ENCODE peak calls at places on chromosomes 2 and 18, in six cellular contexts. S, F, T, X, K and D are unnamed samples.

GRCh38 chr2:70104231-70105111 is 17.2 kb downstream of the PCBP1 start:
- DNase-seq in X (no peak), F (no peak), K (peak), T (peak), S (peak), D (no peak)

GRCh38 chr18:5309888-5310470 is 14.5 kb upstream of the ZBTB14 start:
- DNase-seq in K (no peak), X (no peak), F (no peak), T (no peak), S (no peak), D (peak)

GRCh38 chr18:55543130-55543704 is 44.8 kb downstream of the TCF4 start:
- DNase-seq in X (no peak), F (no peak), S (no peak), K (no peak), T (no peak), D (no peak)

GRCh38 chr2:63661076-63661475 is 72.3 kb downstream of the MDH1 start:
- DNase-seq in K (no peak), F (no peak), S (no peak), T (no peak), X (no peak), D (no peak)

GRCh38 chr2:118882693-118883336 is 35.4 kb upstream of the EN1 start:
- DNase-seq in T (peak), F (peak), S (peak), K (peak), X (peak), D (no peak)

GRCh38 chr2:25707927-25708326 is 34.5 kb upstream of the DTNB start:
- DNase-seq in X (no peak), S (no peak), K (no peak), T (peak), F (no peak), D (no peak)

GRCh38 chr2:15293262-15293937 is 267.7 kb downstream of the NBAS start:
- DNase-seq in F (no peak), K (no peak), S (no peak), X (no peak), T (no peak), D (no peak)

GRCh38 chr2:240717181-240717641 is 25.5 kb downstream of the AQP12A start:
- DNase-seq in F (no peak), S (no peak), X (no peak), K (no peak), T (no peak), D (no peak)

GRCh38 chr18:58363767-58364540 is 264.9 kb downstream of the ALPK2 start:
- DNase-seq in F (no peak), S (no peak), K (no peak), X (no peak), T (no peak), D (no peak)

GRCh38 chr2:42906557-42907380 is 114.4 kb upstream of the HAAO start:
- DNase-seq in X (peak), K (peak), S (peak), T (no peak), F (peak), D (no peak)

GRCh38 chr2:157692768-157693167 is 64.1 kb upstream of the ACVR1C start:
- DNase-seq in K (no peak), S (no peak), T (no peak), X (no peak), F (no peak), D (no peak)

GRCh38 chr2:172181840-172182239 is 79.1 kb upstream of the DLX2 start:
- DNase-seq in X (peak), T (no peak), F (peak), S (peak), K (no peak), D (no peak)

GRCh38 chr2:219387284-219388126 is at the start of gene DNPEP:
- DNase-seq in F (peak), S (peak), X (peak), T (peak), K (peak), D (peak)

GRCh38 chr2:10305254-10305635 is 2.5 kb downstream of the HPCAL1 start:
- DNase-seq in F (no peak), K (no peak), X (no peak), T (no peak), S (no peak), D (no peak)

GRCh38 chr18:55396267-55396905 is 191.6 kb downstream of the TCF4 start:
- DNase-seq in X (no peak), K (no peak), S (no peak), T (no peak), F (no peak), D (no peak)

GRCh38 chr18:5057348-5058012 is 139.6 kb downstream of the AKAIN1 start:
- DNase-seq in X (peak), T (peak), K (peak), F (peak), S (peak), D (peak)

GRCh38 chr2:191703079-191703725 is 25.3 kb downstream of the NABP1 start:
- DNase-seq in F (no peak), S (no peak), X (no peak), T (peak), K (no peak), D (no peak)

GRCh38 chr2:59926706-59927105 is 626.7 kb downstream of the BCL11A start:
- DNase-seq in F (no peak), S (no peak), X (no peak), T (no peak), K (no peak), D (no peak)

GRCh38 chr2:27809761-27810241 is 38.3 kb downstream of the MRPL33 start:
- DNase-seq in X (no peak), F (no peak), K (no peak), S (no peak), T (no peak), D (no peak)

GRCh38 chr2:232338759-232339106 is 39.8 kb upstream of the ALPP start:
- DNase-seq in K (no peak), F (peak), X (no peak), S (no peak), T (no peak), D (no peak)

GRCh38 chr18:77635441-77635840 is 385.8 kb downstream of the GALR1 start:
- DNase-seq in T (no peak), S (no peak), F (no peak), X (no peak), K (no peak), D (no peak)

GRCh38 chr2:165902929-165903328 is 50.6 kb downstream of the TTC21B start:
- DNase-seq in X (no peak), K (no peak), F (no peak), T (peak), S (no peak), D (no peak)

GRCh38 chr2:26988165-26988879 is 17.9 kb downstream of the MAPRE3 start:
- DNase-seq in X (no peak), T (no peak), S (no peak), K (no peak), F (no peak), D (no peak)

GRCh38 chr2:68420254-68420910 is 46.7 kb downstream of the FBXO48 start:
- DNase-seq in S (no peak), F (no peak), K (no peak), T (no peak), X (no peak), D (no peak)

GRCh38 chr2:443754-444153 is 155.9 kb upstream of the ALKAL2 start:
- DNase-seq in T (no peak), K (no peak), F (no peak), X (no peak), S (no peak), D (no peak)

GRCh38 chr2:69641887-69642708 is 1.4 kb downstream of the AAK1 start:
- DNase-seq in S (no peak), T (no peak), K (no peak), X (no peak), F (no peak), D (no peak)

GRCh38 chr2:212940816-212941215 is 210.6 kb downstream of the IKZF2 start:
- DNase-seq in T (no peak), X (no peak), S (peak), F (peak), K (no peak), D (no peak)

GRCh38 chr2:142935563-142936089 is 58.2 kb downstream of the KYNU start:
- DNase-seq in S (no peak), K (peak), X (no peak), T (no peak), F (no peak), D (no peak)

GRCh38 chr2:134420256-134420655 is 166.4 kb downstream of the MGAT5 start:
- DNase-seq in T (no peak), X (no peak), F (no peak), S (peak), K (no peak), D (no peak)

GRCh38 chr2:15620340-15620739 is 28.7 kb downstream of the DDX1 start:
- DNase-seq in K (no peak), X (no peak), F (no peak), S (no peak), T (no peak), D (no peak)

GRCh38 chr2:46171441-46171953 is 125.7 kb upstream of the EPAS1 start:
- DNase-seq in X (no peak), K (no peak), F (no peak), S (no peak), T (no peak), D (no peak)

GRCh38 chr2:147133273-147133901 is 711.4 kb upstream of the ACVR2A start:
- DNase-seq in S (no peak), X (no peak), T (no peak), K (no peak), F (no peak), D (no peak)

GRCh38 chr18:59478591-59478990 is 119.5 kb upstream of the LMAN1 start:
- DNase-seq in X (no peak), T (no peak), F (no peak), K (no peak), S (no peak), D (no peak)

GRCh38 chr2:64626146-64626809 is 27.4 kb downstream of the SERTAD2 start:
- DNase-seq in S (no peak), X (no peak), T (no peak), F (no peak), K (no peak), D (no peak)

GRCh38 chr2:46697830-46698323 is 217.7 kb downstream of the MCFD2 start:
- DNase-seq in F (no peak), X (no peak), K (no peak), T (peak), S (no peak), D (no peak)

GRCh38 chr2:239952251-239952650 is 72.9 kb downstream of the NDUFA10 start:
- DNase-seq in K (no peak), S (no peak), F (no peak), T (no peak), X (no peak), D (no peak)

GRCh38 chr2:189512879-189513278 is 67.7 kb downstream of the SLC40A1 start:
- DNase-seq in F (no peak), T (no peak), S (no peak), K (no peak), X (no peak), D (no peak)

GRCh38 chr18:78402966-78403365 is 576.7 kb upstream of the SALL3 start:
- DNase-seq in K (no peak), X (no peak), F (no peak), S (no peak), T (no peak), D (no peak)

GRCh38 chr2:73059106-73059505 is 12.4 kb downstream of the SFXN5 start:
- DNase-seq in S (no peak), K (no peak), F (no peak), X (no peak), T (no peak), D (no peak)

GRCh38 chr2:101870444-101870843 is 121.3 kb upstream of the IL1R2 start:
- DNase-seq in F (no peak), S (no peak), K (no peak), X (no peak), T (no peak), D (no peak)
- TF ChIP-seq CREB1 in F (no peak), S (no peak), K (no peak), X (no peak), T (no peak), D (no peak)

DNA sequence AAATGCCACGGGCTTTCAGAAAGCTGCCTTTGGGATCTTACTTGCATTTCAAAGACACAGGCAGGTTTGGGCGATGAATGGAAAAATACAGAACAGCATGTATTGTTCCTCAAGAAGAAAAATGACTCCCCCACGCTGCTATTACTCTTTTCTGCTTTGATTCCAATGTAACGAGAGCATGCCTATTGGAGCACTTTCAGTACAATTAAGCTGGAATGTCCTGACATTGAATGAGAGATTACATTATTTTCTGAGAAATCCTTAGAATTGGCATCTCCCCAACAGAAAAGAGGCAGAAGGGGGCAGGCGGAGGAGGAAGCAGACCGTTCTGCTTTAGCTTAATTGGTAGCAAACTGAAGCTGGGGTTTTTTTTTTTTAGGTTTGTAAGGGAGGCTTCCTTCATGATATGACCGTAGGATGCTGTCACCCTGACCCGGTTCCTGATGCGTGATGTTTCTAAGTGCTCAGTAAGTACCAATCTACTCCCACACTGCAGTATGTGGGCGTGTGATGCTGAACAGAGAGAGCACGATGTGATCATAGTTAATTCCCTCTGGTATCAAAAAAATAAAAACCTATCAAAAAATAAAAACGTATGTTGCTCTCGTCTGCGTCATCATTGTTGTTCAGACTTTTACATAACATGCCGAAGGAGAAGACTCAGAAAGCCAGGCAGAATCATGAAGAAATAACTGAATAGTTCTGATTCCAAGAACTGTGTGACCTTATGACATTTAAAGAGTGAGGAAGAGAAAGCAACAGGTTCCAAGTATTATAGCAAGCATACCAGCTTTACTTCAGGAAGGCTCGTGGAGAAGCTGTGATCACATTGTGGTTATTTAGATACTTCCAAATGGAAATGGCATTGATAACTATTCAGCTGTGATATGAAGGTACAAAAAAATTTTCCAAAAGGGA is 40.5 kb downstream of the LONRF2 start:
- DNase-seq in T (no peak), K (peak), X (no peak), F (no peak), S (peak), D (no peak)
- TF ChIP-seq CREB1 in T (no peak), K (no peak), X (no peak), F (no peak), S (no peak), D (no peak)

DNA sequence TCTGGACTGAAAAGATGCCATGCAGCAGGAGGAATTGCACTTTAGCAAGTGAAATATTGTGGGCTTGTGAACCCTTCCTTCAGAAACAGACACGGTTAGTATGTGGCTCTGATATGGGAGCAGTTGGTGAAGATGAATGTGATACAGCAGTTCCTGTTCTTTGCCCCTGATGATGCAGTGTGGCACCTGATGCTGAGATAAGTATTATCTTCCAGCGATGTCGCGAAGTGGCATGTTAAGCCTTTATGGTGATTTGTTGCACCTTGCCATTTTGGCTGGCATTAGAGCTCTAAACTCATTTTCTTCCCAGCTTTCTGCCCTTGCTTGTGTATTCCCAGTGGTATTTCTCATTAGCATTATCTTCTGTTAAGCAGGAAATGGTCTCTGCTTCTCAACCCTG is 441.6 kb upstream of the RAB12 start:
- DNase-seq in K (no peak), X (no peak), F (no peak), S (no peak), T (no peak), D (no peak)
- TF ChIP-seq CREB1 in K (no peak), X (no peak), F (no peak), S (no peak), T (no peak), D (no peak)

DNA sequence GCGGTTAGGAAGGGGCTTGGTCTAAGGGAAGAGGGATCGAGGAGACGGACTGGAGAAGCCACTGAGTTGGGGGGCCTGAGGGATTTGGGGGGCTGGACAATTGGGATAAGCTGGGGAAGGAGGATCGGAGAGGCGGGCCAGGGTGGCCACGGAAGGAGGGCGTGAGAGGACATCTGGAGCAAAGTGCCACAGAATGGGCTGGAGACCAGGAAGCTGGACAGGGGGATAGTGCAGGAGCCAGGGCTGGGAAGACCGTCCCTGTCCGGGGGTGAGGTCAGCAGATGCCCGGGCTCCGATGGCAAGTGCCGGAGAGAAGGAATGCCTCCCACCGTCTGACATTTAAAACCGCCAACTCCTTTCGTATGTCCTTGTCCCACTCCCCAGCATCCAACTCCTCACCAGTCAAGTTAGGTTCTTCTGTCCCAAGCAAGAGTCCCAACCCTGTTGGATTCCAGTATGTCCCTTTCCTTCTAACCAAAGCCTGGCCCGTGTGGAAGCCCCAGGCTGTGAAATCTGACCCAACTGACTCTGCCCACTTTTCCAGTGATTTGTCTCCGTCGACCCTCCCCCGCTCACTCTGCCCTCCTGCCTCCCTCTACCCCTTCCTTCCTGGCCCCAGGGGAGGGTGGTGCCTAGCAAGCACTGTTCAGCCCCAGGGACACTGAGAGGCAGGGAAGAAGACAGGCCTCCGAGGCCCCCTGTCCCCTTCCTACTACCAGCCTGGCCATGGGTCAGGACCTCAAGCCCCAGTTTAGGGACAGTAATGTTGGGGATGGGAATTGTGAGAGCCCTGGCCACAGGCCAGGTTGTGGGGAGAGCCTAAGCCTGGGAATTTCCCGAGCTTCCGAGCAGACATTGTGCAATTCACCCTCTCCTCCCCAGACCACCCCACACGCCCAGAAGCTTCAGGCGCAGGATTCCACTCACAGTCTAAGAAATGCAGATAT is 31.5 kb upstream of the TMBIM1 start:
- DNase-seq in T (peak), S (peak), X (peak), K (no peak), F (peak), D (no peak)
- TF ChIP-seq CREB1 in T (no peak), S (no peak), X (no peak), K (no peak), F (no peak), D (no peak)

GRCh38 chr2:218032336-218033171 is 29.8 kb upstream of the TNS1 start:
- DNase-seq in X (no peak), S (no peak), K (no peak), T (no peak), F (no peak), D (no peak)

GRCh38 chr2:218033208-218033589 is 30.4 kb upstream of the TNS1 start:
- DNase-seq in S (no peak), F (no peak), T (no peak), K (no peak), X (no peak), D (no peak)

GRCh38 chr2:218035463-218036100 is 32.8 kb upstream of the TNS1 start:
- DNase-seq in F (no peak), X (no peak), K (no peak), T (no peak), S (no peak), D (no peak)

GRCh38 chr2:218031771-218032257 is 29.0 kb upstream of the TNS1 start:
- DNase-seq in F (no peak), K (no peak), T (no peak), X (no peak), S (no peak), D (no peak)

DNA sequence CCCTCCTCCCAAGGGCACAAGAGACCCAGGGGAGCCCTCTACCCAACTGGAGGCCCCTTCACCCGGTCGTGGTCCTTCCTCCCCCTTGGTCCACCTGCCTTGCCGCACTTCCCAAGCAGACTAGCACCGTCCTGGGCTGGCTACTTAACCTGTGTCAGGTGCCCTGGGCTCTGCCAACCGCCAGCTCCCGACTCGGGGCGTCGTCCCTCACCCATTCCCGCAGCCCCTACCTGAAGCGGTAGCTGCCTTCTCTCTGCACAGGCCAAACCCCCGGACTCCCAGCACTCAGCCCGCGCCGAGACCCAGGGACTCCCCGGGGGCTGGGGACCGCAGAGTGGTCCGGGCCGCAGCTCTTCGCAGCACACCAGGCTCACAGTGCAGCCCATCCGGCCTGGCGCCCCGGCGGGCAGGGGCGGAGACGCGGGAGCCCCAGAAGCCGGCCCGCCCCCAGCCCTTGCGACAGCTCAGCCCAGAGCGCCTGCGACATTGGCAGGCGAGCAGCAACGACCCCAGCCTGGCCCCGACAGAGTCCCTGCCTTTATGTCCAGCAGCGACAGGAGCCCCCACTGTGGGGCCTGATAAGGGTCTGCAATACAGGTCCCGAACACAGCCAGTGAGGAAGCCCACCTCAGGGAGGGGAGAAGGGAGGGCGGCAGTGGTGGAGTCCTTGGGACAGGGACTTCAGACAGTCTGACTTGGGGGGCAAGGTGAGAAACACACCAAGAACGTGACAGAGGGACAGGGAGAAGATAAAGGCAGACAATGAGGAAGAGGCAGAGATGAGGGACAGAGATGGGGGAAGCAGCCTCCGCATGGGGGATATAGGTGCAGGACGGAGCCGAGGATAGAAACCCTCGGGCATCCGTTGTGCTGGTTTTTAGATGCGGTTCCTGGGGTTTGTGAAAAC is 31.0 kb upstream of the TNS1 start:
- DNase-seq in K (no peak), X (peak), T (no peak), S (peak), F (peak), D (no peak)
- TF ChIP-seq CREB1 in K (no peak), X (no peak), T (no peak), S (no peak), F (no peak), D (no peak)